ENCODE peak calls at places on chromosomes 6 and 20, in ten cellular contexts. Q is aorta, C is IMR-90, E is mesenchymal stem cell, B is uterus, Z is pancreas, V is small intestine, H is PC-9, W is left ventricle myocardium inferior, T is cardiac muscle cell. X is an unnamed sample. For H3K36me3 and H3K27me3, the result is how much of the 10 kb centered on the place peaks cover.

GRCh38 chr20:56788671-56789610 is 159.8 kb downstream of the TFAP2C start:
- DNase-seq in Q (no peak), C (no peak), E (peak), B (no peak), Z (no peak), V (no peak), H (peak), W (no peak), T (no peak), X (no peak)

GRCh38 chr6:142313284-142313683 is 11.5 kb downstream of the ADGRG6 start:
- DNase-seq in Q (no peak), C (peak), E (peak), B (no peak), Z (no peak), V (no peak), H (no peak), W (no peak), T (no peak), X (no peak)

GRCh38 chr20:21661488-21662055 is 43.9 kb upstream of the PAX1 start:
- DNase-seq in Q (no peak), C (no peak), E (no peak), B (no peak), Z (no peak), V (no peak), H (peak), W (no peak), T (no peak), X (no peak)

GRCh38 chr20:37299718-37300529 is 10.5 kb downstream of the MANBAL start:
- DNase-seq in Q (peak), C (peak), E (peak), B (no peak), Z (no peak), V (no peak), H (no peak), W (no peak), T (no peak), X (no peak)

GRCh38 chr6:47383360-47383759 is 73.7 kb upstream of the TNFRSF21 start:
- DNase-seq in Q (no peak), C (no peak), E (no peak), B (no peak), Z (no peak), V (no peak), H (no peak), W (no peak), T (no peak), X (no peak)

GRCh38 chr20:18005170-18005989 is 36.6 kb downstream of the MGME1 start:
- DNase-seq in Q (no peak), C (no peak), E (no peak), B (no peak), Z (no peak), V (no peak), H (peak), W (no peak), T (no peak), X (no peak)

GRCh38 chr20:63477061-63477616 is 4.7 kb upstream of the KCNQ2 start:
- DNase-seq in Q (no peak), C (no peak), E (no peak), B (no peak), Z (no peak), V (no peak), H (no peak), W (no peak), T (no peak), X (no peak)

GRCh38 chr6:147817042-147817689 is 308.7 kb downstream of the SAMD5 start:
- DNase-seq in Q (no peak), C (no peak), E (no peak), B (no peak), Z (no peak), V (no peak), H (no peak), W (no peak), T (no peak), X (no peak)

GRCh38 chr6:136113736-136114173 is 136.4 kb downstream of the MTFR2 start:
- DNase-seq in Q (no peak), C (peak), E (peak), B (peak), Z (no peak), V (peak), H (peak), W (peak), T (peak), X (no peak)

GRCh38 chr6:170026272-170027110 is 264.4 kb downstream of the DLL1 start:
- DNase-seq in Q (peak), C (no peak), E (no peak), B (peak), Z (peak), V (peak), H (peak), W (no peak), T (no peak), X (no peak)

GRCh38 chr6:41191569-41191968 is 9.4 kb downstream of the TREML2 start:
- DNase-seq in Q (peak), C (no peak), E (peak), B (no peak), Z (no peak), V (peak), H (no peak), W (peak), T (peak), X (no peak)

GRCh38 chr6:100138346-100139022 is 144.5 kb upstream of the MCHR2 start:
- DNase-seq in Q (no peak), C (no peak), E (no peak), B (no peak), Z (no peak), V (no peak), H (no peak), W (no peak), T (no peak), X (no peak)

GRCh38 chr6:118641042-118641441 is 10.3 kb downstream of the CEP85L start:
- DNase-seq in Q (no peak), C (no peak), E (no peak), B (no peak), Z (no peak), V (no peak), H (no peak), W (no peak), T (no peak), X (no peak)

GRCh38 chr6:105300090-105300489 is 102.8 kb downstream of the PREP start:
- DNase-seq in Q (no peak), C (peak), E (no peak), B (no peak), Z (no peak), V (no peak), H (no peak), W (no peak), T (no peak), X (no peak)

GRCh38 chr6:115053169-115053860 is 710.5 kb upstream of the HS3ST5 start:
- DNase-seq in Q (no peak), C (no peak), E (no peak), B (no peak), Z (no peak), V (no peak), H (no peak), W (no peak), T (no peak), X (no peak)

GRCh38 chr6:21634582-21634981 is 41.0 kb downstream of the SOX4 start:
- DNase-seq in Q (no peak), C (peak), E (peak), B (no peak), Z (no peak), V (no peak), H (peak), W (no peak), T (peak), X (no peak)

GRCh38 chr6:128573036-128573435 is 52.6 kb upstream of the PTPRK start:
- DNase-seq in Q (no peak), C (no peak), E (no peak), B (no peak), Z (no peak), V (no peak), H (no peak), W (no peak), T (no peak), X (peak)

GRCh38 chr6:3793545-3793944 is 42.0 kb upstream of the PXDC1 start:
- DNase-seq in Q (no peak), C (no peak), E (no peak), B (no peak), Z (no peak), V (no peak), H (no peak), W (no peak), T (no peak), X (no peak)

GRCh38 chr6:5511924-5512323 is 250.6 kb downstream of the FARS2 start:
- DNase-seq in Q (no peak), C (peak), E (peak), B (no peak), Z (no peak), V (no peak), H (no peak), W (no peak), T (no peak), X (no peak)

GRCh38 chr20:43925215-43925614 is 10.6 kb downstream of the TOX2 start:
- DNase-seq in Q (no peak), C (no peak), E (no peak), B (no peak), Z (no peak), V (no peak), H (no peak), W (no peak), T (no peak), X (no peak)

GRCh38 chr6:137339929-137340559 is 120.9 kb upstream of the IFNGR1 start:
- DNase-seq in Q (no peak), C (no peak), E (no peak), B (no peak), Z (no peak), V (no peak), H (peak), W (no peak), T (no peak), X (no peak)

GRCh38 chr20:62534526-62535221 is 58.9 kb upstream of the GATA5 start:
- DNase-seq in Q (no peak), C (no peak), E (no peak), B (no peak), Z (no peak), V (no peak), H (no peak), W (no peak), T (no peak), X (no peak)

GRCh38 chr20:50828363-50829136 is 33.7 kb downstream of the BCAS4 start:
- DNase-seq in Q (no peak), C (no peak), E (no peak), B (no peak), Z (no peak), V (no peak), H (no peak), W (no peak), T (no peak), X (no peak)
- H3K36me3 ChIP-seq in Q (under half), C (under half), E (under half), B (under half), Z (under half), V (under half), H (under half), W (under half), T (under half), X (under half)

GRCh38 chr6:10409766-10410209 is 5.1 kb downstream of the TFAP2A start:
- DNase-seq in Q (no peak), C (no peak), E (no peak), B (no peak), Z (no peak), V (no peak), H (no peak), W (no peak), T (no peak), X (no peak)
- H3K27me3 ChIP-seq in Q (under half), C (half or more), E (half or more), B (under half), Z (under half), V (under half), H (under half), W (half or more), T (half or more), X (under half)

GRCh38 chr20:24968278-24968677 is 19.2 kb downstream of the CST7 start:
- DNase-seq in Q (no peak), C (no peak), E (no peak), B (no peak), Z (no peak), V (peak), H (no peak), W (no peak), T (no peak), X (no peak)

GRCh38 chr20:24963672-24964517 is 14.8 kb downstream of the CST7 start:
- DNase-seq in Q (no peak), C (no peak), E (no peak), B (no peak), Z (no peak), V (no peak), H (no peak), W (no peak), T (no peak), X (no peak)

GRCh38 chr20:24964518-24964838 is 15.4 kb downstream of the CST7 start:
- DNase-seq in Q (no peak), C (no peak), E (no peak), B (no peak), Z (no peak), V (no peak), H (no peak), W (no peak), T (no peak), X (no peak)

GRCh38 chr20:24965065-24965919 is 16.2 kb downstream of the CST7 start:
- DNase-seq in Q (no peak), C (no peak), E (no peak), B (no peak), Z (no peak), V (no peak), H (no peak), W (no peak), T (no peak), X (no peak)

DNA sequence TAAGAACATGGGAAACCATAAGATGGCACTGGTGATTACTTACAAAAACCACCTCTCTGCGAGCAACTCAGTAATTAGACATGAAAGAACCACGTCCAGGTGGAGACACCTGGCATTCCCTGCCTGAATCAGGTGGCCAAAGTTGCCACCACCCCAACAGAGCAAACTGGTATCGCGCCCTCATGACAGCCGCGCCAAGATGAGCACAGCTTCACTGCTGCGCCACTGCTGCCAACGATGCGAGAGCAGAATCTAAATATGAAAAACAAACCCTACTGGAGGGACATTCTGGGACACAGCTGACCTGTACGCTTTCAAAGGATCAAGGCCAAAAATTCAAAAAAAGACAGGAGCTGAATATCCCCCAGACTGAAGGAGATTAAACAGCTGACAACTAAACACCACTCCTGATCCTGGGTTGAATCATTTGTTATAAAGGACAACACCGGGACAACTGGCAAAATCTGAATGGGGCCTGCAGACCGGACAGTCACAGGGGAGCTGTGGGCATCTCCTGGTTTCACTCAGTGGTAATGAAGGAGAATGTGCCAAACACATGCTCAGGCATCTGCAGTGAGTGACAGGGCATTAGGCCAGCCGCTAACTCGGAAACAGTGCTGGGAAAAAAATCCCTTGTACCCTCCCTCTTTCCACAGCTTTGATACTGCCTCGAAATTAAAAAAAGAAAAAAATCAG is 17.4 kb downstream of the CST7 start:
- DNase-seq in Q (no peak), C (no peak), E (no peak), B (no peak), Z (no peak), V (no peak), H (no peak), W (no peak), T (no peak), X (no peak)
- H3K36me3 ChIP-seq in Q (under half), C (half or more), E (half or more), B (under half), Z (half or more), V (under half), H (under half), W (half or more), T (under half), X (under half)

GRCh38 chr6:106514281-106514885 is 114.9 kb downstream of the RTN4IP1 start:
- DNase-seq in Q (no peak), C (no peak), E (no peak), B (no peak), Z (no peak), V (peak), H (peak), W (no peak), T (no peak), X (no peak)
- H3K27me3 ChIP-seq in Q (under half), C (under half), E (under half), B (under half), Z (under half), V (under half), H (under half), W (under half), T (half or more), X (under half)

DNA sequence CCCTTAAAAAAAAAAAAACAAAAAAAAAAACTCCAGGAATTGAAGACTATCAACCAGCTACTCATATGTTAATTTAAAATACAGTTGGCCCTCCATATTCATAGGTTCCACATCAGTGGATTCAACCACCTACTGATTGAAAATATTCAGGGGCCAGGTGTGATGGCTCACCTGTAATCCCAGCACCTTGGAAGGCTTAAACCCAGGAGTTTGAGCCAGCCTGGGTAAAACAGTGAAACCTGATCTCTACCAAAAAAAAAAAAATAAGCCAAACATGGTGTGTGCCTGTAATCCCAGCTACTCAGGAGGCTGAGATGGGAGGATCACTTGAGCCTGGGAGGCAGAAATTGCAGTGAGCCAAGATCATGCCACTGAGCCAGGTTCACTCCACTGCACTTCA is 72.4 kb upstream of the SMIM8 start:
- DNase-seq in Q (no peak), C (no peak), E (no peak), B (no peak), Z (no peak), V (no peak), H (no peak), W (no peak), T (no peak), X (no peak)
- H3K36me3 ChIP-seq in Q (under half), C (under half), E (half or more), B (under half), Z (under half), V (under half), H (under half), W (half or more), T (under half), X (under half)

X was measured in HAP-1.